ENCODE peak calls at places on chromosomes 1 and 21, in five cellular contexts. K is esophagus muscularis mucosa, Q is A549, G is H1, O is ovary. D is an unnamed sample.

GRCh38 chr1:1906185-1907097 is 8.6 kb upstream of the CALML6 start:
- DNase-seq in Q (peak), K (no peak), O (peak), G (no peak), D (peak)

GRCh38 chr21:41601573-41602371 is 93.8 kb upstream of the TMPRSS2 start:
- DNase-seq in Q (no peak), K (no peak), G (no peak), O (no peak), D (peak)

GRCh38 chr1:83026745-83027144 is 972.2 kb downstream of the TTLL7 start:
- DNase-seq in K (no peak), G (no peak), O (no peak), Q (no peak), D (no peak)

GRCh38 chr1:234093107-234093506 is 188.6 kb downstream of the SLC35F3 start:
- DNase-seq in O (no peak), K (no peak), G (no peak), Q (no peak), D (no peak)

GRCh38 chr1:179042087-179042486 is 16.4 kb downstream of the FAM20B start:
- DNase-seq in G (no peak), Q (no peak), K (no peak), O (no peak), D (no peak)

GRCh38 chr1:94863297-94863911 is 43.2 kb downstream of the SLC44A3 start:
- DNase-seq in O (peak), G (no peak), Q (no peak), K (no peak), D (no peak)

GRCh38 chr1:6811587-6811986 is 26.3 kb downstream of the CAMTA1 start:
- DNase-seq in G (no peak), K (no peak), O (peak), Q (no peak), D (no peak)

GRCh38 chr1:203017707-203018106 is 8.6 kb upstream of the PPFIA4 start:
- DNase-seq in Q (no peak), O (no peak), G (no peak), K (no peak), D (no peak)

GRCh38 chr1:70866522-70867256 is 180.9 kb downstream of the PTGER3 start:
- DNase-seq in K (no peak), O (no peak), G (no peak), Q (no peak), D (no peak)

GRCh38 chr1:36924282-36924791 is 110.0 kb downstream of the GRIK3 start:
- DNase-seq in O (no peak), G (peak), K (no peak), Q (no peak), D (peak)

GRCh38 chr1:58779059-58779754 is 4.6 kb downstream of the JUN start:
- DNase-seq in K (no peak), Q (no peak), G (no peak), O (no peak), D (no peak)

GRCh38 chr1:15177710-15178166 is 24.2 kb downstream of the TMEM51 start:
- DNase-seq in K (no peak), Q (no peak), G (no peak), O (no peak), D (no peak)

GRCh38 chr21:37619464-37619974 is 252.9 kb downstream of the DYRK1A start:
- DNase-seq in O (no peak), Q (no peak), G (no peak), K (peak), D (no peak)

GRCh38 chr1:48936436-48936835 is 159.7 kb upstream of the BEND5 start:
- DNase-seq in G (no peak), O (no peak), K (no peak), Q (no peak), D (no peak)

GRCh38 chr21:33028759-33029511 is 3.2 kb downstream of the OLIG2 start:
- DNase-seq in O (no peak), G (no peak), Q (no peak), K (no peak), D (peak)

GRCh38 chr1:174021611-174022079 is 512 bp downstream of the RC3H1 start:
- DNase-seq in Q (no peak), G (no peak), K (no peak), O (peak), D (peak)

GRCh38 chr1:228058981-228059535 is 23.4 kb upstream of the ARF1 start:
- DNase-seq in O (no peak), K (no peak), G (no peak), Q (no peak), D (no peak)

GRCh38 chr1:228061411-228062084 is 21.0 kb upstream of the ARF1 start:
- DNase-seq in Q (no peak), G (no peak), K (no peak), O (no peak), D (peak)

GRCh38 chr1:228060458-228061190 is 21.9 kb upstream of the ARF1 start:
- DNase-seq in Q (no peak), G (no peak), O (no peak), K (no peak), D (peak)

GRCh38 chr1:228058172-228058980 is 24.1 kb upstream of the ARF1 start:
- DNase-seq in G (no peak), Q (no peak), K (no peak), O (no peak), D (no peak)

GRCh38 chr1:228059536-228060457 is 22.7 kb upstream of the ARF1 start:
- DNase-seq in Q (peak), K (no peak), G (peak), O (no peak), D (peak)
- H3K4me3 ChIP-seq in Q (peak), K (peak), G (peak), O (peak), D (peak)

DNA sequence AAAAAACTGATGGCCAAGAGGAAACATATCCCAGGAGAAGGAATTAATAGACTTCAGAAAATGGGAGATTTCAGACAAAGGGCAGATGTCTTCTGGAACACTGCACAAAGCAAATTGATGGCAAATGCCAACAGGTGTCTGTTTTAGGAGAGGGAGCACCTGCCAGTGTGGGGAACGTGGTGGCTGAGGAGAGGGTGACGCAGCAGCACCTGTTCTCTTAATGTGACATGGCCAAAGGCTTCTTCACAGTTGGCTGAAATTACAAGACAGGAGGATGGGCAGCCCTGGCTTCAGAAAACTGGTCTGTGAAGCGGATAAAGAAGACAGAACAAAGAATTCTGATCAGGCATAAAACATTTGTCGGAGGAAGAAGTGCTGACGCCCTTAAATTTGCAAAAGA is 178.7 kb upstream of the RUNX1 start:
- DNase-seq in Q (no peak), K (no peak), G (no peak), O (no peak), D (no peak)
- TF ChIP-seq EP300 in Q (no peak), K (no peak), G (no peak), O (no peak), D (no peak)

GRCh38 chr1:93584238-93585003 is 97.2 kb downstream of the BCAR3 start:
- DNase-seq in K (no peak), O (peak), G (no peak), Q (no peak), D (no peak)
- TF ChIP-seq POLR2A in K (no peak), O (no peak), G (no peak), Q (no peak), D (no peak)

GRCh38 chr1:19504796-19505693 is 19.7 kb upstream of the CAPZB start:
- DNase-seq in G (no peak), O (peak), K (no peak), Q (no peak), D (peak)
- H3K4me3 ChIP-seq in G (no peak), O (no peak), K (peak), Q (no peak), D (no peak)

GRCh38 chr21:42725416-42725930 is 72.1 kb downstream of the PDE9A start:
- DNase-seq in K (no peak), O (no peak), G (no peak), Q (no peak), D (no peak)

GRCh38 chr21:42722153-42722552 is 68.7 kb downstream of the PDE9A start:
- DNase-seq in Q (no peak), K (no peak), G (no peak), O (no peak), D (no peak)

GRCh38 chr21:42721341-42721824 is 68.0 kb downstream of the PDE9A start:
- DNase-seq in K (no peak), Q (no peak), O (no peak), G (no peak), D (peak)

GRCh38 chr21:42722808-42723470 is 69.5 kb downstream of the PDE9A start:
- DNase-seq in G (no peak), K (no peak), O (no peak), Q (no peak), D (no peak)

GRCh38 chr21:42724226-42724920 is 71.0 kb downstream of the PDE9A start:
- DNase-seq in Q (peak), G (no peak), K (no peak), O (no peak), D (no peak)
- TF ChIP-seq EP300 in Q (no peak), G (no peak), K (no peak), O (no peak), D (no peak)

DNA sequence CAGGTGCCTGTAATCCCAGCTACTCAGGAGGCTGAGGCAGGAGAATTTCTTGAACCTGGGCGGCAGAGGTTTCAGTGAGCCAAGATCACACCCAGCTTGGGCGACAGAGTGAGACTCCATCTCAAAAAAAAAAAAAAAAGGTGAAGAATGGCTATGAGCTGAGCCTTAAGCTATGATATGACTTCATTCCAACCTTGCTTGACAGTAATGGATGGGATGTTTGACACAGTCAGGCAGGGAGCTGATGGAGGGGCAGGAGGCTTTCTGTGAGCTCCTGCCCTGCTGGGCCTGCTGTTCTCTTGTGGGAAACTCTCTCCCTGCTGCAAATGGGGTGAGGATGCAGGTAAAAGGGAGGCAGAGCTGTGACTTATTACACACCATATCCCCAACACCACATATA is 27.6 kb downstream of the NCF2 start:
- DNase-seq in K (no peak), O (no peak), Q (no peak), G (no peak), D (no peak)
- TF ChIP-seq POLR2A in K (no peak), O (no peak), Q (no peak), G (no peak), D (no peak)

DNA sequence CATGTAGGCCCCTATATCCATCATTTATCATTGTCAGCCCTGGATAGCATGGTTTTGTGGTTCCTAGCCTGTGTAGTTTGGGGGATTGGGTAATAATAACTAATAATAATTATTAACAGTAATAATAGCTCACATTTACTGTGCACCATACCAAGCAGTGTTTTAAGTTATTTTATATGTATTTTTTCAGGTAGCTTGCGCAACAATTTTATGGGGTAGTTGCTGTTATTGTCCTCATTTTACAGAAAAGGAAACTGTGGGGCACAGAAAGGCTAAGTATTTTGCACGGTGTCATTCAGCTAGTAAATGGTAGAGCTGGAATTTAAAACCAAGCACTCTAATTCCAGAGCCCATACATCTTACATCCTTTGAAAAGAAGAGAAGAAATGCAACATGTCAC is 179.8 kb downstream of the HS2ST1 start:
- DNase-seq in G (no peak), K (no peak), O (no peak), Q (no peak), D (no peak)
- H3K4me3 ChIP-seq in G (no peak), K (no peak), O (no peak), Q (no peak), D (no peak)

GRCh38 chr1:25550155-25550506 is 6.7 kb downstream of the LDLRAP1 start:
- DNase-seq in K (no peak), G (no peak), O (no peak), Q (no peak), D (no peak)
- TF ChIP-seq EP300 in K (no peak), G (no peak), O (no peak), Q (no peak), D (no peak)

D was measured in sigmoid colon.